ENCODE peak calls at places on chromosomes 6 and 20, in five cellular contexts. Z, P, A, H and B are unnamed samples.

GRCh38 chr6:53761036-53761435 is 33.8 kb upstream of the LRRC1 start:
- DNase-seq in Z (no peak), P (no peak), H (no peak), A (no peak), B (no peak)

GRCh38 chr6:68641172-68641571 is 6.1 kb downstream of the ADGRB3 start:
- DNase-seq in H (no peak), Z (no peak), A (no peak), P (no peak), B (no peak)

GRCh38 chr6:27873101-27874030 is 38.8 kb downstream of the OR2B2 start:
- DNase-seq in H (peak), P (no peak), A (peak), Z (no peak), B (no peak)

GRCh38 chr6:150857062-150857905 is 8.2 kb upstream of the MTHFD1L start:
- DNase-seq in Z (peak), H (no peak), P (no peak), A (no peak), B (no peak)

GRCh38 chr6:16236009-16236501 is 2.3 kb upstream of the GMPR start:
- DNase-seq in Z (no peak), H (no peak), P (no peak), A (no peak), B (no peak)

GRCh38 chr6:338815-339262 is 46.6 kb downstream of the DUSP22 start:
- DNase-seq in H (no peak), P (no peak), A (no peak), Z (no peak), B (no peak)

GRCh38 chr6:49054311-49054710 is 408.7 kb downstream of the MMUT start:
- DNase-seq in A (no peak), P (no peak), H (no peak), Z (no peak), B (no peak)

GRCh38 chr20:24469116-24470030 is at the start of gene SYNDIG1:
- DNase-seq in H (no peak), Z (peak), A (no peak), P (peak), B (no peak)

GRCh38 chr20:50218987-50219435 is 28.4 kb downstream of the CEBPB start:
- DNase-seq in A (no peak), H (no peak), P (no peak), Z (no peak), B (no peak)

GRCh38 chr6:74834967-74835366 is 370.9 kb downstream of the COL12A1 start:
- DNase-seq in Z (no peak), H (no peak), A (no peak), P (no peak), B (no peak)

GRCh38 chr20:9427977-9428607 is 86.3 kb upstream of the LAMP5 start:
- DNase-seq in Z (no peak), P (no peak), H (no peak), A (no peak), B (no peak)

GRCh38 chr6:119446623-119447008 is 97.1 kb upstream of the MAN1A1 start:
- DNase-seq in Z (no peak), P (no peak), H (peak), A (no peak), B (no peak)

GRCh38 chr6:125679651-125680050 is 69.8 kb upstream of the HEY2 start:
- DNase-seq in A (no peak), H (no peak), P (no peak), Z (no peak), B (no peak)

DNA sequence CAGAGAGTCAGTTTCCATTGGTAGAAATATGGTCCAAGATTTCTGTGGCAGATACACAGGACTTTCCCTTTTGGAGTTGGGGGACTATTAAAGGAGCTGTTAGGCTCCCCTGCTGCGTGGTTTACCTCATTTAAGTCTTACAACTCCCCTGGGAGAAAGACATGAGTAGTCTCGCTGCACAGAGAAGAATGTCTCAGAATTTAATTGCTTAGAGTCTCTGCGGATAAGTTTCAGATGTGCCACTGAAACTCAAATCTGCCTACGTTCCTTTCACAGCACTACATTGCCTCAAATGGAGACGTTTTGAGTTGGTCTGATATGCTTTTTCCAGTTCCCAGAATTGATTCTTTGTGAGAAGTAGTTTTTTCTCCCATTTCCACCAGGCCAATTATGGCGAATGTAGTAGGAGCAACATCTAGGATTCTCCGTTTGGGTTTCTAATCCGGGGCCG is 585 bp upstream of the SLC35F1 start:
- DNase-seq in P (no peak), Z (no peak), A (no peak), H (no peak), B (no peak)
- TF ChIP-seq CTCF in P (no peak), Z (no peak), A (no peak), H (no peak), B (no peak)

DNA sequence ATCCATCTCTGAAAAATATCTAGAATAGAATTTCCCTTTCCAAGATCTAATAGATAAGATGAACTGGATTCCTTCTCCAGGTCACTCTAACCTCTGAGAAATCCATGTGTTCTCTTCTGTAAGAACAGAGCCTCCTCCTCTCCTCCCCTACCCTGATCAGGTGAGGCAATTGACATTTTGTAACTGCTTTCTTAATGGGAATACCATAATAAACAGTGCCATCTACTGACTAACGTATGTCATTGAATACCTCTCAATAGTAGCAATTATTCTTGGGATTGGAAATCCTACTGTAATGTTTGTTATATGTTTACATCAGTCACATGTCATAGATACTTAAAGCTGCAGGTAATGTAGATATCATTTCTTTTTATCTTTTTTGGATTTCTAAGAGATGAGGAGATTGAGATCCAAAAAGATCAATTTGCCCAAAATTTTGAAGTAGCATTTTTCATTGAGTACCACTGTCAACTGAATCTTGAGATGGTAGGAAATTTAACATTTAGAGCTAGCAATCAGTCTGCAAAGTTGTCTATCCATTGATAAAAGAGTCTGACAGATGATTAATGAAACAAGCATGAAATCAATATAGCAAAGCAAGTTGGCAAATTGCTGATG is 365.8 kb upstream of the HSF2 start:
- DNase-seq in A (no peak), Z (peak), H (no peak), P (no peak), B (no peak)
- TF ChIP-seq CTCF in A (no peak), Z (peak), H (peak), P (peak), B (peak)

DNA sequence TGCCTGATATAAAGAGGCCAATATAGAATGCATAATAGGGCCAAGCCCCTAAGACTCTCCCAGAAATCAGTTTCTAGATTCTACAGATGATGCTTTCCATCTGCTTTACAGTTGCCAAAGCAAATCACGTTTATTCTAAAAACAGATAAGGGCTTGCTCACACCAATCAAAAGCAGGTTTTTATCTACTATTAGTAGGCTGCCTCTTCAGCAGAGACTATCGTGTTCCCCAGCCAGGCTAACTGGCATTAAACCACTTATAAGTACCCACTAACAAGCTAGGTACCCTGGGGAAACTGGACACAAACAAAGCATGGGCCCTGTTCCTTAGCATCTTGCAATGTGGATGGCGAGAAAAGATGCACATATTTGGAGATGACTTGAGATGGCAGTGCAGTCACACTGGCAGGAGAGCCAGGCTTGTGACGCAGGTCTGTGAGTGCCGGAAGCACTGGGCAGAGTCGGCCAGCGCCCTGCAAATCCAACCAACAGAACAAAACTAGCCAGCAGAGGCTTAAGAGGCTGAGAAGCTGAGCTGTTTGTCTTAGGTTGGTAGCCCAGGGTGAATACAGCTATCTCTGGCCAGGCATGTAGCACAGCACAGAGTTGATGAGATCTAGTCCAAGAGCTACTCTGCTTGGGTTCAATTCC is 73.4 kb downstream of the GFOD1 start:
- DNase-seq in H (no peak), Z (no peak), P (peak), A (peak), B (no peak)
- TF ChIP-seq CTCF in H (no peak), Z (no peak), P (peak), A (no peak), B (no peak)

DNA sequence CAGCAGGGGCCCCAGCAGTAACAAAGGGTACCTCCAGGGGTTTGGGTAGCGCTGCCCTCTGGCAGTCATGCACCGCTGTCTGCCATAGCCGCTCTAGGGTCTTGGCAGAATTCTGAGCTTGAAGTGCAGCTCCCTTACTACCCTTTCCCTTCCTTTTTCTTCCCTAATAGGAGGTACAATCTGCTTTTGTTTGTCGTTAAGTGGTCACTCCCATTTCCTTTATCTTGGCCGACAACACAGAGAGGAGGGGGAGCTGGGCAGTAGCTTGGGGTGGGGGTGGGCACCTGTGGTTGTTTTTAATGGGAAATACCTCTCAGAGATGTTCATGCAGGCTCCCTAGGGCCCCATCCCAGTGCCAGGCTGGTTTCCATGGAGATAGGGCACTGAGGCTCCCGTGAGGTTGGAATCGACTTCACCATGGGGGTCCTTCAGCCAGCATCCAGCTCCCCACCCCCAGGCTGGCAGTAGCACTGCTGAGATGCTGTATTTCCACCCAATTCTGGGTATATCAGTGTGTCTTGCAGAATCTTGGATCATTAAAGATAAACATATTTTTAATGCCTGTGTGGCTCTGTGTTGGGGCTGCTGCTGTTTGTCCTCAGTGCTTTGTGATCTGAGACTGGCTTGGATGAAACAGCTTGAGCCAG is 18.6 kb downstream of the CCDC167 start:
- DNase-seq in P (no peak), A (no peak), H (no peak), Z (no peak), B (no peak)
- TF ChIP-seq CTCF in P (no peak), A (no peak), H (no peak), Z (no peak), B (no peak)

DNA sequence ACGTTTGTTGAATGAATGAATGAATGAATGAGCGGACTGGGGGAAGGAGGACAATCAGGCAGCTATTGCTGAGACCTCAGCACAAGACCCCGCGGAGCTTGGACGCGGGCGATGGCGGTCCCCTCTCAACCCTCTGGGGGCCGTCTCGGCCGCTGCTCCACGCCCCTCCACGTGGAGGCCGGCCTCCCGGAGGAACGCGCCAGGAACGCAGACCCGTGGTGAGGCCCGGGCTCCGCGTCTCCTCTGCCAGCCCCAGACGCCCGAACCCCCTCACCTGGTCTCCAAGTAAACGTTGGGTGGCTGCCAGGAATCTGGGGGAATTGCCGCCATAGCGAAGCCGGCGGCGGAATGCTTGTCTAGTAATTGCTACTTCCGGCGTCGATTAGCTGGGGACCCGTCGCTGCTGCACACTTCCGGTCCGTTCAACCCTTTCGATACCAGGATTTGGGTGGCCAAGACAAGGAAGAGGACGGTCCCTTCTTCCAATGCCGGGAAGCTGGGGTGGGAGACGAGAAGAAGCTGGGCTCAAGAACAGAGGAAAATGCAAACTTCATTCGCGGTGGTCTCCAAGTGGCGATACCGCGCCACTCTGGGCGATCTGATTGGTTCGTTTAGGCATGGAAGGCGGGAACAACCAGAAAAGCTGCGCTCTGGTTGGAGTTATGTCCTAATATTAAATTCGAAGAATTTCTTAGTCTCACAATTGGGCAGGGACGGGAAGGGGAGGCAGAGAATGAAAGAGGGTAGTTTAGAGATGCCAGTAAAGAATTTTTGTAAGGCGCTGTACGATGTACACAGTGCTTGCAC is at the start of gene PPIL1:
- DNase-seq in A (peak), P (peak), Z (peak), H (peak), B (peak)
- TF ChIP-seq CTCF in A (no peak), P (no peak), Z (no peak), H (no peak), B (no peak)

GRCh38 chr20:34085544-34086040 is 26.5 kb downstream of the EIF2S2 start:
- DNase-seq in H (no peak), Z (no peak), A (peak), P (no peak), B (no peak)

GRCh38 chr20:34083781-34084180 is 28.3 kb downstream of the EIF2S2 start:
- DNase-seq in H (no peak), A (peak), P (no peak), Z (no peak), B (no peak)

GRCh38 chr20:34082232-34082887 is 29.7 kb downstream of the EIF2S2 start:
- DNase-seq in A (no peak), P (no peak), Z (no peak), H (no peak), B (no peak)

GRCh38 chr20:34084227-34084923 is 27.7 kb downstream of the EIF2S2 start:
- DNase-seq in A (no peak), P (no peak), Z (no peak), H (no peak), B (no peak)

DNA sequence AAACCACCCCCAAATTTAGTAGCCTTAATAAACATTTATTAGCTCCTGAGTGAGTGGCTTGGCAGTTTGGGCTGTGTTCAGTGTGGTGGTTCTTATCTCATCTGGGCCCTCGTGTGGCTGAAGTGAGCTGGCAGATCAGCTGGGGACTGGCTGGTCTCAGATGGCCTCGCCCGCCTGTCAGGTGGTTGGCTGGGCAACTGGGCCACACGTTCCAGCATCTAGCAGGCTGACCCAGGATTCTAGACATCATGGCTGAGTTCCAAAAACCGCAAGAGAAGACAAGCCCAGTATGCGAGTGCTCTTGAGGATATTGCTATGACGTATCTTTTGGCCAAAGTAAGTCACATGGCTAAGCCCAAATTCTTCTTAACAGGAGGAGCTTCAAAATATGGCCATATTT is 28.9 kb downstream of the EIF2S2 start:
- DNase-seq in Z (no peak), P (peak), A (peak), H (peak), B (no peak)
- TF ChIP-seq CTCF in Z (no peak), P (no peak), A (no peak), H (no peak), B (no peak)

DNA sequence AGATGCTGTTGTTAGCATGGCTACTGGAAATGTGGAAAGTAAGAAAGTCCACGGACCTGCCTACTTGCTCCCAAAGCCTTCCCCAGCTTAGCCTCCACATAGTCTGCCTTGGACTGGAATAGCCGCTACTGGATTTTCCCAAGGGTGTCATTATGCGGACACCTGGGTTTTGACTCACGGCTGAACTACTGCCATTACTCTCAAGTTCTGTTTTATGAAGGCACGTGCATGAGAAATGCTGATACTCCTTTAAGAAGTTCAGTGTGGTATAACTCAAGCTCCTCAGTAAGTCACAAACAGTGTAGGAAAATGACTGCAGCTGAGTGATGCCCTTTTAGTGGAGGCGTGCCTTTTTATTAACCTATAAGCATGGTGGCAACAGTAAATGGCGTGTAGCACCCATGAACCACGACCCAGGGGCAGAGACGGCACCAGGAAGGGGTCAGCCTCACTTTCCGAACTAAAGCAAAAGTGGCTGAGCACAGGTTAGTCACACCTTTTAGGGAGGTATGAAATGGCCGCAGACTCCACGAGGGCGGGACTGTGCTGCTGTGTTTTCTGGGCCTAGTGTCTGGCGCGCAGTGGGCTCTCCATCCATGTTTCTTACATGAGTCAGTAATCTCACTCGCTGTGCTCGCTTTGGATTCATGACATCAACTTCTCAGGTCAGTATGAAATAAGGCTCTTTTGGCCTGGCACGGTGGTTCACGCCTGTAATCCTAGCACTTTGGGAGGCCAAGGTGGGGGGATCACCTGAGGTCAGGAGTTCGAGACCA is 23.9 kb downstream of the PSMG4 start:
- DNase-seq in H (no peak), P (peak), Z (no peak), A (peak), B (no peak)
- TF ChIP-seq CTCF in H (no peak), P (no peak), Z (no peak), A (no peak), B (no peak)

GRCh38 chr6:10874207-10874606 is 7.6 kb downstream of the GCM2 start:
- DNase-seq in H (no peak), Z (no peak), P (no peak), A (no peak), B (no peak)

GRCh38 chr6:10880366-10880765 is 1.5 kb downstream of the GCM2 start:
- DNase-seq in A (no peak), P (no peak), H (no peak), Z (no peak), B (no peak)

GRCh38 chr6:10877012-10877411 is 4.8 kb downstream of the GCM2 start:
- DNase-seq in A (no peak), P (no peak), H (no peak), Z (no peak), B (no peak)

GRCh38 chr6:10873374-10873773 is 8.5 kb downstream of the GCM2 start:
- DNase-seq in H (no peak), P (no peak), Z (no peak), A (no peak), B (no peak)

GRCh38 chr6:10875026-10875425 is 6.8 kb downstream of the GCM2 start:
- DNase-seq in H (no peak), A (no peak), P (no peak), Z (no peak), B (no peak)
- TF ChIP-seq CTCF in H (no peak), A (no peak), P (no peak), Z (no peak), B (no peak)